ENCODE peak calls at places on chromosomes 6 and 20, in nine cellular contexts. U, R, J, X, O, C, K, W and P are unnamed samples.

GRCh38 chr20:62822788-62823651 is 6.2 kb downstream of the COL9A3 start:
- DNase-seq in U (no peak), R (no peak), J (no peak), X (no peak), O (no peak), C (no peak), K (no peak), W (peak), P (no peak)

GRCh38 chr6:42441661-42442081 is 10.1 kb downstream of the TRERF1 start:
- DNase-seq in U (no peak), R (no peak), J (no peak), X (no peak), O (no peak), C (no peak), K (no peak), W (no peak), P (no peak)

GRCh38 chr6:131182991-131183425 is 47.7 kb downstream of the AKAP7 start:
- DNase-seq in U (no peak), R (no peak), J (no peak), X (no peak), O (no peak), C (no peak), K (no peak), W (no peak), P (no peak)

GRCh38 chr6:19836799-19837510 is at the start of gene ID4:
- DNase-seq in U (peak), R (peak), J (no peak), X (peak), O (no peak), C (no peak), K (no peak), W (peak), P (peak)

GRCh38 chr6:111812080-111813038 is 60.9 kb downstream of the FYN start:
- DNase-seq in U (no peak), R (no peak), J (no peak), X (no peak), O (no peak), C (no peak), K (no peak), W (peak), P (no peak)

GRCh38 chr6:138545621-138545980 is 46.3 kb upstream of the NHSL1 start:
- DNase-seq in U (peak), R (no peak), J (no peak), X (peak), O (no peak), C (no peak), K (no peak), W (no peak), P (peak)

GRCh38 chr6:18058429-18058828 is 64.0 kb downstream of the NHLRC1 start:
- DNase-seq in U (no peak), R (no peak), J (no peak), X (no peak), O (no peak), C (no peak), K (no peak), W (no peak), P (no peak)

GRCh38 chr20:47770931-47771330 is 14.3 kb downstream of the SULF2 start:
- DNase-seq in U (peak), R (no peak), J (no peak), X (no peak), O (no peak), C (no peak), K (no peak), W (no peak), P (no peak)

GRCh38 chr6:26329763-26330511 is 35.1 kb upstream of the BTN3A2 start:
- DNase-seq in U (no peak), R (no peak), J (no peak), X (no peak), O (peak), C (peak), K (peak), W (peak), P (peak)

GRCh38 chr20:51910202-51911050 is 108.1 kb upstream of the SALL4 start:
- DNase-seq in U (no peak), R (no peak), J (no peak), X (no peak), O (no peak), C (no peak), K (no peak), W (no peak), P (no peak)

GRCh38 chr6:65557224-65557623 is 149.8 kb downstream of the EYS start:
- DNase-seq in U (no peak), R (no peak), J (no peak), X (no peak), O (no peak), C (no peak), K (no peak), W (no peak), P (no peak)

GRCh38 chr20:8722277-8722928 is 346.5 kb upstream of the PLCB4 start:
- DNase-seq in U (no peak), R (no peak), J (no peak), X (no peak), O (no peak), C (no peak), K (no peak), W (peak), P (no peak)

GRCh38 chr6:136782021-136782770 is 10.1 kb downstream of the MAP3K5 start:
- DNase-seq in U (no peak), R (no peak), J (no peak), X (no peak), O (no peak), C (no peak), K (no peak), W (no peak), P (no peak)

GRCh38 chr6:81808834-81809598 is 56.5 kb upstream of the TENT5A start:
- DNase-seq in U (peak), R (no peak), J (no peak), X (no peak), O (no peak), C (no peak), K (no peak), W (no peak), P (no peak)

GRCh38 chr20:35673884-35674283 is 9.2 kb upstream of the CPNE1 start:
- DNase-seq in U (no peak), R (no peak), J (no peak), X (no peak), O (no peak), C (no peak), K (no peak), W (no peak), P (no peak)

GRCh38 chr6:51025082-51025777 is 206.6 kb downstream of the TFAP2B start:
- DNase-seq in U (no peak), R (no peak), J (no peak), X (peak), O (no peak), C (no peak), K (no peak), W (no peak), P (no peak)

GRCh38 chr6:26521485-26522391 is 16.4 kb upstream of the HMGN4 start:
- DNase-seq in U (peak), R (peak), J (peak), X (peak), O (peak), C (peak), K (peak), W (no peak), P (peak)

GRCh38 chr6:159693894-159694545 is 979 bp upstream of the SOD2 start:
- DNase-seq in U (no peak), R (no peak), J (no peak), X (no peak), O (peak), C (peak), K (no peak), W (no peak), P (no peak)

GRCh38 chr20:22838001-22838400 is 197.1 kb upstream of the SSTR4 start:
- DNase-seq in U (no peak), R (no peak), J (no peak), X (no peak), O (no peak), C (no peak), K (no peak), W (no peak), P (no peak)

GRCh38 chr20:1171461-1172093 is 13.2 kb downstream of the TMEM74B start:
- DNase-seq in U (peak), R (no peak), J (no peak), X (no peak), O (no peak), C (no peak), K (no peak), W (no peak), P (no peak)

GRCh38 chr6:106608080-106608668 is 21.1 kb downstream of the RTN4IP1 start:
- DNase-seq in U (no peak), R (no peak), J (no peak), X (no peak), O (no peak), C (no peak), K (no peak), W (no peak), P (no peak)